ENCODE peak calls at places on chromosomes 1 and 21, in seven cellular contexts. R is mammary epithelial cell; D is NCI-H460; V is iPS-NIHi11; Y is NCI-H1694 treated with DMSO at 0.1 percent for 48 hours; J is CD4-positive, alpha-beta memory T cell; U is DMS153. E is an unnamed sample.

GRCh38 chr1:63713041-63713440 is 60.8 kb upstream of the ROR1 start:
- DNase-seq in R (no peak), D (no peak), V (no peak), Y (no peak), J (no peak), U (no peak), E (no peak)

GRCh38 chr1:192575499-192576189 is at the start of gene RGS1:
- DNase-seq in R (no peak), D (no peak), V (no peak), Y (no peak), J (peak; percentile 83), U (no peak), E (peak; percentile 90)

GRCh38 chr1:94924967-94925366 is 1.9 kb downstream of the CNN3 start:
- DNase-seq in R (peak; percentile 31), D (no peak), V (no peak), Y (no peak), J (no peak), U (no peak), E (no peak)

GRCh38 chr21:32463367-32463766 is 50.9 kb downstream of the EVA1C start:
- DNase-seq in R (peak; percentile 24), D (peak; percentile 97), V (no peak), Y (no peak), J (no peak), U (no peak), E (no peak)

GRCh38 chr21:35095859-35096291 is 46.8 kb upstream of the RUNX1 start:
- DNase-seq in R (no peak), D (no peak), V (no peak), Y (no peak), J (no peak), U (no peak), E (no peak)

GRCh38 chr1:106843505-106843904 is 213.0 kb upstream of the PRMT6 start:
- DNase-seq in R (no peak), D (no peak), V (no peak), Y (no peak), J (no peak), U (no peak), E (no peak)

GRCh38 chr1:14881775-14882672 is 271.5 kb upstream of the TMEM51 start:
- DNase-seq in R (no peak), D (no peak), V (no peak), Y (no peak), J (no peak), U (no peak), E (peak; percentile 1)

GRCh38 chr1:119188926-119189325 is 48.5 kb upstream of the WARS2 start:
- DNase-seq in R (no peak), D (no peak), V (no peak), Y (no peak), J (no peak), U (no peak), E (no peak)

GRCh38 chr21:46172863-46173528 is 11.3 kb downstream of the SPATC1L start:
- DNase-seq in R (no peak), D (no peak), V (peak; percentile 1), Y (no peak), J (no peak), U (no peak), E (no peak)

GRCh38 chr1:7101187-7101586 is 315.9 kb downstream of the CAMTA1 start:
- DNase-seq in R (no peak), D (no peak), V (no peak), Y (no peak), J (no peak), U (no peak), E (no peak)

GRCh38 chr1:205069371-205070125 is 14.7 kb downstream of the TMEM81 start:
- DNase-seq in R (no peak), D (no peak), V (no peak), Y (no peak), J (no peak), U (no peak), E (no peak)

GRCh38 chr1:236998571-236998970 is 5.7 kb downstream of the MT1HL1 start:
- DNase-seq in R (no peak), D (no peak), V (no peak), Y (no peak), J (no peak), U (no peak), E (no peak)

GRCh38 chr1:47180603-47181094 is 9.2 kb downstream of the PDZK1IP1 start:
- DNase-seq in R (no peak), D (no peak), V (no peak), Y (no peak), J (no peak), U (no peak), E (no peak)

GRCh38 chr1:43947061-43947889 is 525 bp downstream of the IPO13 start:
- DNase-seq in R (no peak), D (no peak), V (no peak), Y (no peak), J (no peak), U (no peak), E (no peak)

GRCh38 chr1:38568061-38568857 is 291.3 kb downstream of the RRAGC start:
- DNase-seq in R (no peak), D (no peak), V (no peak), Y (no peak), J (no peak), U (no peak), E (no peak)

GRCh38 chr1:71047635-71048607 is at the start of gene PTGER3:
- DNase-seq in R (peak; percentile 12), D (peak; percentile 38), V (peak; percentile 75), Y (peak; percentile 9), J (no peak), U (peak; percentile 28), E (peak; percentile 18)

GRCh38 chr1:15081088-15081487 is 72.5 kb upstream of the TMEM51 start:
- DNase-seq in R (no peak), D (no peak), V (no peak), Y (no peak), J (no peak), U (no peak), E (no peak)

GRCh38 chr1:167661527-167662436 is 31.8 kb downstream of the RCSD1 start:
- DNase-seq in R (peak; percentile 88), D (peak; percentile 16), V (no peak), Y (no peak), J (no peak), U (no peak), E (no peak)

GRCh38 chr1:185512442-185512841 is 195.4 kb upstream of the IVNS1ABP start:
- DNase-seq in R (peak; percentile 14), D (no peak), V (no peak), Y (no peak), J (no peak), U (no peak), E (no peak)

GRCh38 chr1:226884966-226885820 is 14.8 kb downstream of the PSEN2 start:
- DNase-seq in R (no peak), D (no peak), V (no peak), Y (no peak), J (no peak), U (no peak), E (no peak)

GRCh38 chr1:226946285-226946684 is 6.2 kb downstream of the COQ8A start:
- DNase-seq in R (no peak), D (no peak), V (no peak), Y (no peak), J (no peak), U (no peak), E (no peak)

GRCh38 chr1:212791261-212791675 is 309 bp downstream of the NSL1 start:
- DNase-seq in R (peak; percentile 83), D (peak; percentile 56), V (no peak), Y (no peak), J (no peak), U (peak; percentile 62), E (no peak)

GRCh38 chr1:58848818-58849411 is 65.1 kb upstream of the JUN start:
- DNase-seq in R (peak; percentile 100), D (peak; percentile 55), V (peak; percentile 59), Y (peak; percentile 77), J (no peak), U (no peak), E (no peak)

GRCh38 chr1:180515857-180516388 is 13.5 kb upstream of the ACBD6 start:
- DNase-seq in R (peak; percentile 72), D (peak; percentile 95), V (peak; percentile 83), Y (peak; percentile 88), J (peak; percentile 57), U (peak; percentile 76), E (peak; percentile 50)

GRCh38 chr1:54798769-54799641 is 2.1 kb downstream of the TTC22 start:
- DNase-seq in R (peak; percentile 85), D (no peak), V (no peak), Y (no peak), J (no peak), U (no peak), E (no peak)

GRCh38 chr1:19563336-19564097 is 78.2 kb upstream of the CAPZB start:
- DNase-seq in R (peak; percentile 29), D (no peak), V (no peak), Y (no peak), J (no peak), U (no peak), E (no peak)

GRCh38 chr1:201666645-201667044 is 127.7 kb downstream of the NAV1 start:
- DNase-seq in R (no peak), D (no peak), V (no peak), Y (no peak), J (no peak), U (no peak), E (no peak)

GRCh38 chr1:203320546-203321272 is 15.4 kb downstream of the BTG2 start:
- DNase-seq in R (peak; percentile 51), D (no peak), V (peak; percentile 68), Y (peak; percentile 32), J (peak; percentile 85), U (peak; percentile 99), E (peak; percentile 90)

GRCh38 chr1:118982816-118983557 is 5.2 kb downstream of the TBX15 start:
- DNase-seq in R (no peak), D (no peak), V (no peak), Y (no peak), J (no peak), U (no peak), E (no peak)

GRCh38 chr1:213138892-213139291 is 87.9 kb downstream of the RPS6KC1 start:
- DNase-seq in R (no peak), D (no peak), V (no peak), Y (no peak), J (no peak), U (no peak), E (no peak)

GRCh38 chr1:3021801-3022401 is 634 bp downstream of the ACTRT2 start:
- DNase-seq in R (no peak), D (no peak), V (no peak), Y (no peak), J (no peak), U (no peak), E (no peak)

GRCh38 chr1:231124746-231125145 is 37.1 kb upstream of the TRIM67 start:
- DNase-seq in R (no peak), D (no peak), V (no peak), Y (no peak), J (no peak), U (no peak), E (no peak)

GRCh38 chr1:8467308-8467707 is 149.4 kb downstream of the SLC45A1 start:
- DNase-seq in R (no peak), D (no peak), V (no peak), Y (no peak), J (no peak), U (no peak), E (no peak)

GRCh38 chr1:43444827-43445225 is 8.9 kb downstream of the HYI start:
- DNase-seq in R (no peak), D (no peak), V (peak; percentile 52), Y (no peak), J (no peak), U (no peak), E (no peak)

GRCh38 chr21:33991091-33991490 is 75.5 kb upstream of the ATP5PO start:
- DNase-seq in R (no peak), D (no peak), V (no peak), Y (no peak), J (no peak), U (no peak), E (no peak)

GRCh38 chr1:234231061-234231892 is 142.0 kb upstream of the COA6 start:
- DNase-seq in R (no peak), D (no peak), V (peak; percentile 75), Y (no peak), J (no peak), U (no peak), E (no peak)

GRCh38 chr1:160544647-160545046 is 21.6 kb upstream of the SLAMF6 start:
- DNase-seq in R (no peak), D (peak; percentile 21), V (peak; percentile 43), Y (peak; percentile 100), J (peak; percentile 52), U (no peak), E (no peak)

GRCh38 chr1:234478152-234478480 is 863 bp downstream of the TARBP1 start:
- DNase-seq in R (peak; percentile 54), D (peak; percentile 47), V (peak; percentile 82), Y (peak; percentile 22), J (peak; percentile 74), U (peak; percentile 11), E (peak; percentile 69)

E was measured in naive B cell.